ENCODE peak calls at places on chromosomes 2 and 18, in seven cellular contexts. One of them, this sample, is unnamed.
A peak's percentile ranks its signal among the peaks of the same experiment; 100 is the strongest.

GRCh38 chr2:146385031-146385430 is 1459.8 kb upstream of the ACVR2A start:
- DNase-seq in DND-41: no peak
- DNase-seq in hepatocyte: no peak
- DNase-seq in HepG2: no peak
- DNase-seq in HCT116: no peak
- DNase-seq in GM12878: no peak
- DNase-seq in K562: no peak
- DNase-seq in this sample: no peak

GRCh38 chr2:84849271-84849952 is 31.5 kb downstream of the TRABD2A start:
- DNase-seq in DND-41: no peak
- DNase-seq in HCT116: no peak
- DNase-seq in K562: no peak
- DNase-seq in hepatocyte: no peak
- DNase-seq in GM12878: no peak
- DNase-seq in HepG2: no peak
- DNase-seq in this sample: no peak

GRCh38 chr2:176814740-176815367 is 397.7 kb upstream of the HNRNPA3 start:
- DNase-seq in K562: peak; percentile 48
- DNase-seq in HCT116: peak; percentile 12
- DNase-seq in DND-41: no peak
- DNase-seq in hepatocyte: peak; percentile 50
- DNase-seq in GM12878: peak; percentile 8
- DNase-seq in HepG2: peak; percentile 10
- DNase-seq in this sample: peak; percentile 8

GRCh38 chr18:61892683-61893303 is at the start of gene RNF152:
- DNase-seq in hepatocyte: peak; percentile 61
- DNase-seq in HepG2: no peak
- DNase-seq in GM12878: no peak
- DNase-seq in K562: no peak
- DNase-seq in DND-41: peak; percentile 11
- DNase-seq in HCT116: no peak
- DNase-seq in this sample: no peak

GRCh38 chr18:31294199-31294747 is 23.7 kb upstream of the DSG1 start:
- DNase-seq in K562: no peak
- DNase-seq in DND-41: no peak
- DNase-seq in HCT116: no peak
- DNase-seq in hepatocyte: no peak
- DNase-seq in GM12878: no peak
- DNase-seq in HepG2: no peak
- DNase-seq in this sample: no peak

GRCh38 chr2:10331702-10332401 is 29.1 kb downstream of the HPCAL1 start:
- DNase-seq in DND-41: no peak
- DNase-seq in K562: no peak
- DNase-seq in HepG2: no peak
- DNase-seq in hepatocyte: peak; percentile 32
- DNase-seq in HCT116: no peak
- DNase-seq in GM12878: peak; percentile 51
- DNase-seq in this sample: no peak

GRCh38 chr2:68196120-68196716 is 38.5 kb downstream of the PNO1 start:
- DNase-seq in hepatocyte: peak; percentile 40
- DNase-seq in K562: no peak
- DNase-seq in GM12878: no peak
- DNase-seq in DND-41: peak; percentile 33
- DNase-seq in HepG2: peak; percentile 16
- DNase-seq in HCT116: no peak
- DNase-seq in this sample: peak; percentile 20

GRCh38 chr2:223613017-223613950 is 11.1 kb upstream of the SCG2 start:
- DNase-seq in hepatocyte: peak; percentile 92
- DNase-seq in K562: peak; percentile 21
- DNase-seq in HCT116: peak; percentile 89
- DNase-seq in HepG2: peak; percentile 45
- DNase-seq in GM12878: no peak
- DNase-seq in DND-41: no peak
- DNase-seq in this sample: peak; percentile 99

GRCh38 chr2:224436634-224437033 is 34.7 kb upstream of the FAM124B start:
- DNase-seq in HepG2: no peak
- DNase-seq in DND-41: no peak
- DNase-seq in GM12878: no peak
- DNase-seq in K562: no peak
- DNase-seq in hepatocyte: no peak
- DNase-seq in HCT116: no peak
- DNase-seq in this sample: peak; percentile 57

GRCh38 chr18:76687271-76688006 is 134.9 kb upstream of the ZNF236 start:
- DNase-seq in K562: no peak
- DNase-seq in HepG2: no peak
- DNase-seq in hepatocyte: peak; percentile 55
- DNase-seq in DND-41: no peak
- DNase-seq in GM12878: no peak
- DNase-seq in HCT116: no peak
- DNase-seq in this sample: peak; percentile 80
- H3K9me3 ChIP-seq in K562: no peaks in the 10 kb centered on the region
- H3K9me3 ChIP-seq in HepG2: no peaks in the 10 kb centered on the region
- H3K9me3 ChIP-seq in hepatocyte: no peaks in the 10 kb centered on the region
- H3K9me3 ChIP-seq in DND-41: no peaks in the 10 kb centered on the region
- H3K9me3 ChIP-seq in GM12878: no peaks in the 10 kb centered on the region
- H3K9me3 ChIP-seq in HCT116: no peaks in the 10 kb centered on the region
- H3K9me3 ChIP-seq in this sample: no peaks in the 10 kb centered on the region

GRCh38 chr2:74028290-74028689 is 43.6 kb downstream of the TET3 start:
- DNase-seq in K562: no peak
- DNase-seq in GM12878: no peak
- DNase-seq in HepG2: no peak
- DNase-seq in HCT116: no peak
- DNase-seq in hepatocyte: no peak
- DNase-seq in DND-41: no peak
- DNase-seq in this sample: no peak
- H3K79me2 ChIP-seq in K562: peaks cover 95% of the 10 kb centered on the region
- H3K79me2 ChIP-seq in GM12878: peaks cover 89% of the 10 kb centered on the region
- H3K79me2 ChIP-seq in HepG2: peaks cover 17% of the 10 kb centered on the region
- H3K79me2 ChIP-seq in HCT116: peaks cover 88% of the 10 kb centered on the region
- H3K79me2 ChIP-seq in hepatocyte: peaks cover 92% of the 10 kb centered on the region
- H3K79me2 ChIP-seq in DND-41: peaks cover 92% of the 10 kb centered on the region
- H3K79me2 ChIP-seq in this sample: peaks cover 63% of the 10 kb centered on the region

GRCh38 chr18:74182335-74182734 is 34.0 kb downstream of the TIMM21 start:
- DNase-seq in HCT116: no peak
- DNase-seq in K562: no peak
- DNase-seq in GM12878: no peak
- DNase-seq in DND-41: no peak
- DNase-seq in hepatocyte: no peak
- DNase-seq in HepG2: no peak
- DNase-seq in this sample: no peak
- TF ChIP-seq CTCF in HCT116: no peak
- TF ChIP-seq CTCF in K562: no peak
- TF ChIP-seq CTCF in GM12878: no peak
- TF ChIP-seq CTCF in DND-41: no peak
- TF ChIP-seq CTCF in hepatocyte: no peak
- TF ChIP-seq CTCF in HepG2: no peak
- TF ChIP-seq CTCF in this sample: no peak

DNA sequence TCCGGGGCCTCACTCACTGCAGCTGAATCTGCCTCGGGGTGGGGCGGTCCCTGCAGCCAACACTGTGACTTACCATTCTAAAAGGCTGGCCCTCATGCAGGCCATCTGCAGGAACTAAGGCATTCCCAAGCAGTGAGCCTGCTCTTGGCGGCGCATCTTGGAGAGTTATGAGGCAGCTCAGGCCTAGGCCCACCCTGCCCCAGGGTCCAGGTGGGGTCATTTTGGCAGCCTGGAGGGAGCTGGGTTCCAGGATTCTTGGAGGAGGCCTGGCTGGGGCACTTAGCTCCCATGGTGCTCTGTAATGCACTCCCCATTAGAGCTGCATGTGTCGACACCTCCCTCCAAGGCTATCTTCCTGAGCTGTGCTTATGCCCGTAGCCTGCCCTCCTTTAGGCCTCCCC is 14.8 kb upstream of the BIN1 start:
- DNase-seq in GM12878: no peak
- DNase-seq in HepG2: no peak
- DNase-seq in HCT116: no peak
- DNase-seq in hepatocyte: no peak
- DNase-seq in DND-41: no peak
- DNase-seq in K562: no peak
- DNase-seq in this sample: no peak
- H3K9me3 ChIP-seq in GM12878: no peaks in the 10 kb centered on the region
- H3K9me3 ChIP-seq in HepG2: no peaks in the 10 kb centered on the region
- H3K9me3 ChIP-seq in HCT116: no peaks in the 10 kb centered on the region
- H3K9me3 ChIP-seq in hepatocyte: no peaks in the 10 kb centered on the region
- H3K9me3 ChIP-seq in DND-41: peaks cover 25% of the 10 kb centered on the region
- H3K9me3 ChIP-seq in K562: no peaks in the 10 kb centered on the region
- H3K9me3 ChIP-seq in this sample: no peaks in the 10 kb centered on the region

DNA sequence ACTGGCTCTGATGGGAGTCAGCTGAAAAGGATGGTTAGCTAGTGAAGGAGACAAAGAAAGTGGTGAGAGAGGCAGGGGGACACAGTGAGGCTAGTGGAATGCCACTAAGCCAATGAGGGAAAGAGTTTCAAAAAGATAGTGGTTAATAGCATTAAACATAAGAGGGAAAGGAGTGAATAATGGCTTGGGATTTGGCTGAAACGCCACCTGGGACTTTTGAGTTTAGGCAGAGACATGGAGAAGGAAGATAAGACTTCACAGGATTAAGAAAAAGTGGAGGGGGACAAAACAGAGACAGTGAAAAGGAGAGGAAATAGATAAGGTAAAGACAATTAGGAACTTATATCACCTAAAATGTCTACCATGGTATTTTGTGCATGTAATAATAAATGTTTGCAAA is 6.9 kb downstream of the CD28 start:
- DNase-seq in K562: no peak
- DNase-seq in hepatocyte: no peak
- DNase-seq in HepG2: no peak
- DNase-seq in GM12878: no peak
- DNase-seq in HCT116: no peak
- DNase-seq in DND-41: no peak
- DNase-seq in this sample: no peak
- H3K79me2 ChIP-seq in K562: no peaks in the 10 kb centered on the region
- H3K79me2 ChIP-seq in hepatocyte: no peaks in the 10 kb centered on the region
- H3K79me2 ChIP-seq in HepG2: no peaks in the 10 kb centered on the region
- H3K79me2 ChIP-seq in GM12878: no peaks in the 10 kb centered on the region
- H3K79me2 ChIP-seq in HCT116: no peaks in the 10 kb centered on the region
- H3K79me2 ChIP-seq in DND-41: no peaks in the 10 kb centered on the region
- H3K79me2 ChIP-seq in this sample: no peaks in the 10 kb centered on the region

GRCh38 chr2:72236445-72237067 is 88.9 kb upstream of the CYP26B1 start:
- DNase-seq in DND-41: no peak
- DNase-seq in GM12878: no peak
- DNase-seq in HepG2: no peak
- DNase-seq in K562: no peak
- DNase-seq in hepatocyte: no peak
- DNase-seq in HCT116: peak; percentile 36
- DNase-seq in this sample: peak; percentile 88
- TF ChIP-seq CTCF in DND-41: no peak
- TF ChIP-seq CTCF in GM12878: no peak
- TF ChIP-seq CTCF in HepG2: no peak
- TF ChIP-seq CTCF in K562: no peak
- TF ChIP-seq CTCF in hepatocyte: no peak
- TF ChIP-seq CTCF in HCT116: no peak
- TF ChIP-seq CTCF in this sample: no peak

This sample was measured in astrocyte.